ENCODE peak calls at places on chromosomes 13 and 19, in six cellular contexts. U is mucosa of descending colon, L is spleen, Z is fibroblast of the aortic adventitia, Y is AG10803, N is ascending aorta. R is an unnamed sample.
A peak's percentile ranks its signal among the peaks of the same experiment; 100 is the strongest.

GRCh38 chr13:99798756-99799155 is 172.8 kb downstream of the ZIC5 start:
- DNase-seq in U (no peak), L (no peak), Z (no peak), Y (no peak), N (no peak), R (no peak)

GRCh38 chr19:4773047-4773640 is 18.4 kb upstream of the FEM1A start:
- DNase-seq in U (no peak), L (no peak), Z (no peak), Y (no peak), N (no peak), R (no peak)

GRCh38 chr19:8242212-8242821 is 33.1 kb downstream of the CERS4 start:
- DNase-seq in U (no peak), L (no peak), Z (no peak), Y (no peak), N (no peak), R (no peak)

GRCh38 chr19:23855676-23856075 is 59.0 kb upstream of the ZNF726 start:
- DNase-seq in U (no peak), L (no peak), Z (no peak), Y (no peak), N (no peak), R (no peak)

GRCh38 chr19:13646758-13647157 is 117.6 kb upstream of the MRI1 start:
- DNase-seq in U (no peak), L (no peak), Z (no peak), Y (no peak), N (no peak), R (no peak)

GRCh38 chr13:57409656-57410055 is 221.9 kb upstream of the PCDH17 start:
- DNase-seq in U (no peak), L (no peak), Z (no peak), Y (no peak), N (no peak), R (no peak)

GRCh38 chr13:78700121-78700910 is 41.4 kb upstream of the OBI1 start:
- DNase-seq in U (no peak), L (no peak), Z (peak; percentile 71), Y (peak; percentile 5), N (no peak), R (no peak)

GRCh38 chr13:74056829-74057564 is 77.2 kb downstream of the KLF12 start:
- DNase-seq in U (no peak), L (no peak), Z (peak; percentile 21), Y (no peak), N (no peak), R (no peak)

GRCh38 chr13:27170221-27170520 is 1.4 kb downstream of the USP12 start:
- DNase-seq in U (no peak), L (no peak), Z (peak; percentile 72), Y (peak; percentile 68), N (no peak), R (no peak)

GRCh38 chr19:29421186-29421525 is 104.6 kb upstream of the VSTM2B start:
- DNase-seq in U (no peak), L (no peak), Z (no peak), Y (no peak), N (no peak), R (no peak)

GRCh38 chr13:77533875-77534788 is 1.4 kb upstream of the SCEL start:
- DNase-seq in U (no peak), L (no peak), Z (no peak), Y (no peak), N (no peak), R (no peak)

GRCh38 chr13:24161010-24161775 is 673 bp downstream of the SPATA13 start:
- DNase-seq in U (peak; percentile 78), L (peak; percentile 88), Z (peak; percentile 12), Y (no peak), N (no peak), R (no peak)

GRCh38 chr19:16349551-16350171 is 25.0 kb downstream of the KLF2 start:
- DNase-seq in U (no peak), L (no peak), Z (no peak), Y (no peak), N (no peak), R (no peak)

GRCh38 chr13:111893607-111894443 is 173.1 kb upstream of the SOX1 start:
- DNase-seq in U (no peak), L (no peak), Z (no peak), Y (no peak), N (no peak), R (no peak)

GRCh38 chr19:1147934-1148549 is 26.0 kb downstream of the SBNO2 start:
- DNase-seq in U (no peak), L (no peak), Z (no peak), Y (no peak), N (no peak), R (no peak)

GRCh38 chr13:45256254-45256653 is 55.4 kb upstream of the KCTD4 start:
- DNase-seq in U (no peak), L (no peak), Z (no peak), Y (no peak), N (no peak), R (no peak)

GRCh38 chr19:45526143-45526542 is 18.9 kb downstream of the VASP start:
- DNase-seq in U (peak; percentile 74), L (no peak), Z (peak; percentile 53), Y (peak; percentile 56), N (no peak), R (no peak)

GRCh38 chr19:43735013-43735412 is 19.1 kb downstream of the IRGC start:
- DNase-seq in U (no peak), L (no peak), Z (no peak), Y (no peak), N (no peak), R (no peak)

GRCh38 chr19:1657632-1658445 is 5.4 kb upstream of the TCF3 start:
- DNase-seq in U (no peak), L (peak; percentile 64), Z (no peak), Y (no peak), N (no peak), R (no peak)

GRCh38 chr19:1395194-1396018 is 5.9 kb downstream of the GAMT start:
- DNase-seq in U (no peak), L (no peak), Z (no peak), Y (no peak), N (no peak), R (no peak)

DNA sequence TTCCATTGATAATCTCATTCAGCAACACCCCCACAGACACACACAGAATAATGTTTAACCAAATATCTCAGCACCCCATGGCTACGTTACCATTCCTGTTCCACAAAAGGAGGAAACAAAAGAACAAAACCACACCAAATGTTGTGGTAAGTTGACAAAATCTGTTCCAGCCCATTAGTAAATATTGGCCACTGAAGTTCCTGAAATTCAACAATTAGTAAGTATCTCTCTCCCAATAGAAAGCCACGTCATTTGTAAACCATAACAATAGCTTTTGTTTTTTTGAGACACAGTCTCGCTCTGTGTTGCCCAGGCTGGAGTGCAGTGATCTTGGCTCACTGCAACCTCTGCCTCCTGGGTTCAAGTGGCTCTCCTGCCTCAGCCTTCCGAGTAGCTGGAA is 2.3 kb upstream of the FCAR start:
- DNase-seq in U (no peak), L (no peak), Z (no peak), Y (no peak), N (no peak), R (no peak)
- H3K4me3 ChIP-seq in U (no peak overlapping the region), L (no peak overlapping the region), Z (no peak overlapping the region), Y (no peak overlapping the region), N (no peak overlapping the region), R (no peak overlapping the region)

DNA sequence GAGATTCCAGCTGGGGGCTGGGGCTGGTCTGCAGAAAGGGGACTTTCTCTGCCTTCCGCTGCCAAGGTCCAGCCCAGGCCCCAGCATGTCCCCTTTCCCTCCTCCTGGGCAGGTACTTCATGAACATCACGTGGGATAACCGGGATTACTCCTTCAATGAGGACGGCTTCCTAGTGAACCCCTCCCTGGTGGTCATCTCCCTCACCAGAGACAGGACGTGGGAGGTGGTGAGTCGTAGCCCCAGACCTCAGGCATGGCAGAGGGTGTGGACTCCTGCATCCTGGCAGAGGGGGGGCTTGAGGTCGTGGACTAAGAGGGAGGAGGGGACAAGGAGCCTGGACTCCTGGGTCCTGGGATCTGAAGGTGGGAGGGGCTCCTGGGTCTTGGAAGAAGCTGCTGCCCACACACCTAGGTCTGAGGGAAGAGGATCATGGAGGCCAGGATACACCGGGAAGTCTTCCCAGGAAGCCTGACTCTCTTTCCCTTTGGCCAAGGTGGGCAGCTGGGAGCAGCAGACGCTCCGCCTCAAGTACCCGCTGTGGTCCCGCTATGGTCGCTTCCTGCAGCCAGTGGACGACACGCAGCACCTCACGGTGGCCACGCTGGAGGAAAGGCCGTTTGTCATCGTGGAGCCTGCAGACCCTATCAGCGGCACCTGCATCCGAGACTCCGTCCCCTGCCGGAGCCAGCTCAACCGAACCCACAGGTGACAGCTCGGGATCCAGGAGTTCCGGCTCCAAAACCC is 20.6 kb downstream of the GRIN2D start:
- DNase-seq in U (no peak), L (no peak), Z (peak; percentile 46), Y (peak; percentile 54), N (no peak), R (no peak)
- H3K4me3 ChIP-seq in U (no peak overlapping the region), L (no peak overlapping the region), Z (no peak overlapping the region), Y (no peak overlapping the region), N (no peak overlapping the region), R (no peak overlapping the region)

GRCh38 chr19:40365613-40366401 is 17.3 kb downstream of the PLD3 start:
- DNase-seq in U (peak; percentile 64), L (peak; percentile 83), Z (peak; percentile 43), Y (peak; percentile 44), N (peak; percentile 30), R (no peak)
- H3K4me3 ChIP-seq in U (no peak overlapping the region), L (peak overlapping the region; percentile 8), Z (peak overlapping the region; percentile 57), Y (peak overlapping the region; percentile 55), N (peak overlapping the region; percentile 54), R (peak overlapping the region; percentile 56)

GRCh38 chr19:5805465-5806132 is 732 bp downstream of the NRTN start:
- DNase-seq in U (peak; percentile 87), L (peak; percentile 85), Z (peak; percentile 24), Y (peak; percentile 24), N (no peak), R (no peak)

GRCh38 chr19:5806133-5806489 is 1.2 kb downstream of the NRTN start:
- DNase-seq in U (no peak), L (no peak), Z (no peak), Y (no peak), N (no peak), R (no peak)

GRCh38 chr19:5803441-5803751 is 1.5 kb upstream of the NRTN start:
- DNase-seq in U (no peak), L (no peak), Z (no peak), Y (no peak), N (no peak), R (no peak)

GRCh38 chr19:5803752-5804515 is 933 bp upstream of the NRTN start:
- DNase-seq in U (peak; percentile 96), L (peak; percentile 95), Z (peak; percentile 72), Y (peak; percentile 70), N (peak; percentile 25), R (no peak)

DNA sequence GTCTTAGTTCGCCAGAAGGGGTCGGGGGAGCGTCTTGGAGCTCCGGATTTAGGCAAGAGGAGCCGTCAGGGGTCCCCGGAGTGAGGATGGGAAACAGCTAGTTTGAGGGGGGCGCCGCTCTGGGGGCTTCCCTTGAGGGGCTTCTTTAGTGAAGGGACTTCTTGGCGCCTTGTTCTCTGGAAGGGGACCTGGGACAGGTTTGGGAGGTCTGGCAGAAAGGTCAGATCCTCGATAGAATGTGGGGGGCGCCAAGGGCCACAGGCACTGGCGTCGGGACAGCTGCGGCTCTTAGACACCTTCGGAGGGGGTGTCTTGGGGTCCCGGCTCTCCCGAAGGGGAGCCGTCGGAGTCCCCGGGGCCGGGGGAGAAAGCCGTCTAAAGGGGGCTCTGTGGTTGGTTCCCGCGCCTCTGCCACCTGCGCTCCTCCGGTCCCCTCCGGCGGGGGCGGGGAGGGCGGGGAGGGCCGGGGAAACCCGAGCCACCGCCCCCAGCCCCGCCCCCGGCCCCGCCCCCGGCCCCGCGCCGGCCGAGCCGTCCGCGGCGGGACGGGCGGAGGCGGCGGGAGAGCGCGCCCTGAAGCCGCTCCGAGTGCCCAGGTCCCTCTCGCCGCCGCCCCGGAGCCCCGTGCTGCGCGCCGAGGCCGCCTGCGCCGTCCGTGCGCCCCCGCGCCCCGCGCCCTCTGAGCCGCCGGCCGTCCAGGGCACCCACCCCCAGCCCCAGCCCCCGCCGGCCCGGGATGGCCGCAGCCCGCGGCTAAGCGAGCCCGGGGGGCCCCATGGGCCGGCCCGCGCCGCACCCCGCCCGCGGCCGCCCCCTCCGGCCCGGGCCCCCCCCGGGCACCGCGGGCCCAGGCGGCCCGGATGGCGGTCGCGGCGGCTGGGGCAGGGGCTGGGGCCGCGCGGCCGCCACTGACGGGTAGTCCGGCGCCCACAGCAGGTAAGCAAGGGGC is at the start of gene NRTN:
- DNase-seq in U (peak; percentile 74), L (peak; percentile 82), Z (no peak), Y (no peak), N (no peak), R (no peak)
- H3K4me3 ChIP-seq in U (no peak within 1 kb of the TSS), L (peak within 1 kb of the TSS; percentile 7), Z (no peak within 1 kb of the TSS), Y (no peak within 1 kb of the TSS), N (peak within 1 kb of the TSS; percentile 49), R (no peak within 1 kb of the TSS)

R was measured in BJ.